ENCODE peak calls at places on chromosomes 7 and 10, in ten cellular contexts. Q is transverse colon; X is cardiac muscle cell; I is CD8-positive, alpha-beta memory T cell; G is uterus; S is CD4-positive, CD25-positive, alpha-beta regulatory T cell; P is lung; E is vagina; F is Peyer's patch; Z is ovary. B is an unnamed sample.

GRCh38 chr10:93352638-93353383 is 129.3 kb downstream of the MYOF start:
- DNase-seq in X (peak; percentile 60), F (no peak), Z (no peak), Q (no peak), S (no peak), G (no peak), P (no peak), I (no peak), E (no peak), B (peak; percentile 17)

GRCh38 chr7:47460251-47460989 is 121.5 kb downstream of the TNS3 start:
- DNase-seq in G (no peak), X (no peak), Q (peak; percentile 90), I (no peak), F (peak; percentile 89), P (no peak), S (no peak), Z (no peak), E (no peak), B (no peak)

GRCh38 chr10:5669609-5670008 is 3.2 kb upstream of the ASB13 start:
- DNase-seq in P (no peak), Q (no peak), E (no peak), I (no peak), G (no peak), Z (no peak), F (no peak), X (no peak), S (no peak), B (no peak)

GRCh38 chr7:156475666-156476065 is 164.9 kb upstream of the RNF32 start:
- DNase-seq in G (no peak), Z (peak; percentile 25), F (no peak), Q (no peak), S (no peak), X (no peak), P (peak; percentile 56), E (no peak), I (no peak), B (no peak)

GRCh38 chr7:12066561-12066960 is 144.5 kb upstream of the TMEM106B start:
- DNase-seq in I (no peak), P (no peak), Z (no peak), G (no peak), Q (no peak), S (no peak), F (no peak), E (no peak), X (no peak), B (no peak)

GRCh38 chr10:111429288-111430028 is 352.6 kb downstream of the ADRA2A start:
- DNase-seq in S (no peak), E (no peak), G (no peak), F (no peak), Q (no peak), I (no peak), X (no peak), P (no peak), Z (no peak), B (peak; percentile 64)

GRCh38 chr10:44908936-44909335 is 2.2 kb upstream of the TMEM72 start:
- DNase-seq in P (no peak), S (no peak), Z (no peak), X (no peak), F (no peak), E (no peak), G (no peak), Q (no peak), I (no peak), B (no peak)

GRCh38 chr10:25818751-25819150 is 115.3 kb upstream of the MYO3A start:
- DNase-seq in Z (no peak), F (no peak), S (no peak), G (no peak), P (no peak), I (no peak), E (no peak), Q (no peak), X (no peak), B (no peak)

GRCh38 chr7:8161398-8161828 is 100.6 kb downstream of the ICA1 start:
- DNase-seq in X (no peak), S (no peak), P (no peak), Z (no peak), G (no peak), E (no peak), F (no peak), I (no peak), Q (no peak), B (no peak)

GRCh38 chr7:122675621-122676020 is 23.3 kb downstream of the RNF133 start:
- DNase-seq in Q (no peak), F (no peak), E (no peak), G (no peak), X (no peak), P (no peak), I (no peak), Z (no peak), S (no peak), B (no peak)

GRCh38 chr7:12839508-12840153 is 152.2 kb downstream of the ARL4A start:
- DNase-seq in X (no peak), I (no peak), P (no peak), E (no peak), F (no peak), Q (no peak), G (no peak), Z (no peak), S (no peak), B (no peak)

GRCh38 chr10:70763567-70763966 is 21.6 kb downstream of the TBATA start:
- DNase-seq in Q (no peak), X (no peak), F (peak; percentile 43), I (no peak), E (no peak), G (no peak), P (no peak), Z (no peak), S (no peak), B (no peak)

GRCh38 chr10:116237260-116237659 is 35.7 kb downstream of the GFRA1 start:
- DNase-seq in P (no peak), X (no peak), F (no peak), E (no peak), G (no peak), S (no peak), Z (no peak), Q (no peak), I (no peak), B (no peak)

GRCh38 chr10:114821293-114821914 is at the start of gene FHIP2A:
- DNase-seq in S (peak; percentile 75), F (peak; percentile 90), E (no peak), I (peak; percentile 76), G (peak; percentile 55), Q (peak; percentile 86), P (peak; percentile 78), Z (peak; percentile 75), X (peak; percentile 87), B (no peak)

GRCh38 chr7:51219261-51219988 is 97.2 kb downstream of the COBL start:
- DNase-seq in S (no peak), Z (no peak), G (no peak), X (no peak), F (no peak), P (no peak), E (no peak), I (no peak), Q (no peak), B (peak; percentile 84)

DNA sequence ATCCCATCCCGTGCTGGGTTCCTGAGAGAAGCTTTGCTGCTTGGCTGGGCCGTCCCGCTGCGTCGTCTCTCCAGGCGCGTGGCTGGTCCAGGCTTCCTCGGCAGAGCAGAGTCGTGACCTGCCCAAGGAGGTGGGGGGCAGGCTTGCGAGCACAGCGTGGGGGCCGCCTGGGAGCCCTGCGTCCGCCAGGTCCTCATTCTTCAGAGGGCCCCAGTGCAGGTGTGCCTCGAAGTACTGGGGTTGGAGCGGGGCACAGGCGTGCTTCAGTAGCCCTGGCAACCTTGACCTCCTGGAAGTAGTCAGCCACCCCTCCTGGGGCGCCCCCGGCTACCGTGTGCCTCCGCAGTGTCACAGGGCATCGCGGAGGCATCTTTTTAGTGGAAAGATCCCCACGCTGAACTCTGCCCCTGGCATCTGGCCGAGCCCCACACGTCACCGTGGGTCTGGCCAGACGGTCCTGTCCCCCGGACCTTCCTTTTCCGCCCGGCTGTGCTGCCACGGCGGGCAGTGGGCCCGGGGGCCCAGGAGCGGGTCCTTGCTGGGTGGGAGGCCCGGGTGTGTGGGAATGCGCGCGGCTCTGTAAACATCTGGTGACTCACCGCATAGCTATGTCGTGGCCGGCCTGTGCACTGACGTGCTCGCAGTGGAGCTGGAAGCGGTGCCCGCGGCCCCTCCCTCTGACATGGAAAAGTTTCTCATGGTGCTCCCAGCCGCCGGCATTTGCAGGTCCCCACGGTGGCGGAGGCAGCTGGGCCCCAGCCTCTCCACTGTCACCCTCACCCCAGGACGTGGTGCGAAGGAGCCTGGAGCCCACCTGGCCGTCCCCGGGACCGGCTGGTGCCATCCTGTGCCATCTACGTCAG is 6.5 kb downstream of the MAFK start:
- DNase-seq in E (no peak), I (no peak), Z (peak; percentile 97), Q (peak; percentile 91), F (peak; percentile 89), S (no peak), P (peak; percentile 91), G (peak; percentile 98), X (peak; percentile 99), B (peak; percentile 99)
- H3K4me3 ChIP-seq in E (peak overlapping the region; percentile 57), I (no peak overlapping the region), Z (peak overlapping the region; percentile 45), Q (peak overlapping the region; percentile 30), F (peak overlapping the region; percentile 57), S (no peak overlapping the region), P (peak overlapping the region; percentile 43), G (peak overlapping the region; percentile 46), X (no peak overlapping the region), B (peak overlapping the region; percentile 70)

GRCh38 chr7:23308754-23309153 is 9.6 kb downstream of the MALSU1 start:
- DNase-seq in Z (no peak), X (no peak), G (no peak), P (no peak), E (no peak), S (no peak), I (no peak), Q (no peak), F (no peak), B (no peak)
- H3K36me3 ChIP-seq in Z (no peaks in the 10 kb centered on the region), X (peaks cover 48% of the 10 kb centered on the region), G (no peaks in the 10 kb centered on the region), P (peaks cover 11% of the 10 kb centered on the region), E (no peaks in the 10 kb centered on the region), S (peaks cover 38% of the 10 kb centered on the region), I (peaks cover 26% of the 10 kb centered on the region), Q (no peaks in the 10 kb centered on the region), F (no peaks in the 10 kb centered on the region), B (peaks cover 36% of the 10 kb centered on the region)

GRCh38 chr10:653991-654646 is 35.3 kb downstream of the DIP2C start:
- DNase-seq in P (no peak), F (no peak), Q (peak; percentile 70), Z (no peak), S (no peak), I (no peak), E (peak; percentile 84), X (peak; percentile 16), G (no peak), B (no peak)
- H3K4me1 ChIP-seq in P (peaks cover 20% of the 10 kb centered on the region), F (no peaks in the 10 kb centered on the region), Q (peaks cover 32% of the 10 kb centered on the region), Z (peaks cover 18% of the 10 kb centered on the region), S (no peaks in the 10 kb centered on the region), I (no peaks in the 10 kb centered on the region), E (peaks cover 44% of the 10 kb centered on the region), X (peaks cover 10% of the 10 kb centered on the region), G (no peaks in the 10 kb centered on the region), B (peaks cover 69% of the 10 kb centered on the region)

DNA sequence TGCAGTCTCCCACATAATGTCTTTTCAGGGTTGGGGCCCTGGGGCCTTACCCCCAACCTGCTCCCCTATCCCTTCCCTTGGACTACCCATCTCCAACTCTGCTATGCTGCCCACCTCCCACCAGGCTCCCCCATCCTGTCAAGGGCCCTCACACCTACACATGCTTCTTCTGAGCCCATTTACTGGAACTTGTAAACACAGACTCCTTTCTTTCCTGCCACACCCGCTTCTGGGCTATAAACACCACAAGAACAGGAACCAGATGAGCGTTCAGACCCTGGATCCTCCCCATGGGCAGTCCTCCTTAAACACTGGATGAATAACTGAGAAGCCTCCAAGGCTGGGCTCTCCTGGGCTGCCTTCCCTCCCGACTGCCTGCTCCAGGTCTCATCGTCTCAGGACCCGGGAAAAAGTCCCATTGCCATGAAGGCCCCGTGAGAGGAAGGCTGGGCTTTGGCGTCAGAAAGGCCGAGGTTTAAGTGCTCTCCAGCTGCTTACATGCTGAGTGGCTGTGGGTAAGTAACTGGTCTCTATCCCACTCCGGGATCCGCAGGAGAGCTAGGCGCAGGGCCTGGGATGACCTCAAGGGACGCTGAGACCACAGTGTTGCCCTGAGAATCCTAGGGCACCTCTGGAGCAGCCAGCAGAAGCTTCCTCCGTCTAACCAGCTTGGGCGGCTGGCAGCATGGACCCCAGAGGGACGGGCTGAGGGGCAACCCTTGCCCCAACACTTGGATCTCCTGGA is 15.6 kb upstream of the CRHR2 start:
- DNase-seq in E (no peak), P (no peak), Z (no peak), G (no peak), I (no peak), Q (peak; percentile 51), X (no peak), S (no peak), F (no peak), B (no peak)
- H3K4me3 ChIP-seq in E (no peak overlapping the region), P (no peak overlapping the region), Z (no peak overlapping the region), G (no peak overlapping the region), I (no peak overlapping the region), Q (no peak overlapping the region), X (no peak overlapping the region), S (no peak overlapping the region), F (no peak overlapping the region), B (peak overlapping the region; percentile 26)